ENCODE peak calls at places on chromosomes 12 and 14, in eight cellular contexts. R is transverse colon, V is breast epithelium, O is GM12891, K is GM23338, X is esophagus muscularis mucosa, M is suprapubic skin, W is endothelial cell of umbilical vein. Y is an unnamed sample.

GRCh38 chr12:57679697-57680096 is 14.2 kb upstream of the OS9 start:
- DNase-seq in R (no peak), X (no peak), O (no peak), M (no peak), K (no peak), W (no peak), V (no peak), Y (no peak)

GRCh38 chr12:91021076-91021475 is 16.3 kb upstream of the EPYC start:
- DNase-seq in R (no peak), W (peak; percentile 4), X (no peak), V (no peak), O (no peak), K (no peak), M (no peak), Y (no peak)

GRCh38 chr12:57610553-57611115 is 601 bp upstream of the ARHGEF25 start:
- DNase-seq in M (no peak), X (no peak), V (peak; percentile 61), R (peak; percentile 59), W (no peak), O (no peak), K (peak; percentile 51), Y (no peak)

GRCh38 chr12:53208877-53209463 is 1.9 kb upstream of the ITGB7 start:
- DNase-seq in W (no peak), X (no peak), V (no peak), K (peak; percentile 28), O (peak; percentile 64), M (peak; percentile 49), R (no peak), Y (peak; percentile 66)

GRCh38 chr14:95516554-95517209 is at the start of gene SYNE3:
- DNase-seq in V (no peak), O (peak; percentile 71), M (peak; percentile 80), R (peak; percentile 81), K (peak; percentile 53), W (no peak), X (no peak), Y (peak; percentile 73)

GRCh38 chr12:94769746-94770396 is 119.5 kb upstream of the TMCC3 start:
- DNase-seq in V (no peak), M (no peak), X (no peak), O (no peak), K (no peak), W (no peak), R (no peak), Y (no peak)

GRCh38 chr12:113409462-113410124 is 5.9 kb upstream of the SDS start:
- DNase-seq in M (no peak), X (no peak), O (no peak), W (no peak), V (no peak), K (no peak), R (no peak), Y (no peak)

GRCh38 chr14:56805201-56805991 is 4.9 kb downstream of the OTX2 start:
- DNase-seq in W (no peak), K (peak; percentile 96), V (no peak), O (no peak), M (no peak), R (no peak), X (no peak), Y (no peak)

GRCh38 chr12:51439330-51439729 is 14.7 kb downstream of the SLC4A8 start:
- DNase-seq in K (no peak), R (no peak), W (no peak), V (no peak), M (no peak), O (no peak), X (no peak), Y (no peak)

GRCh38 chr12:102685841-102686240 is 205.5 kb upstream of the IGF1 start:
- DNase-seq in V (no peak), X (no peak), W (no peak), O (no peak), R (no peak), M (no peak), K (no peak), Y (no peak)

GRCh38 chr12:94954029-94954685 is 49.3 kb downstream of the NDUFA12 start:
- DNase-seq in X (no peak), R (peak; percentile 54), V (no peak), O (no peak), K (no peak), M (no peak), W (peak; percentile 30), Y (no peak)

GRCh38 chr12:75177997-75178396 is 31.6 kb downstream of the KCNC2 start:
- DNase-seq in V (no peak), M (no peak), R (no peak), X (no peak), W (peak; percentile 58), K (no peak), O (no peak), Y (no peak)

GRCh38 chr12:24488091-24488596 is 460.8 kb downstream of the BCAT1 start:
- DNase-seq in M (no peak), X (no peak), R (no peak), K (no peak), V (no peak), O (no peak), W (no peak), Y (no peak)

GRCh38 chr12:54917001-54917488 is 62.7 kb downstream of the MUCL1 start:
- DNase-seq in O (no peak), M (no peak), V (no peak), W (no peak), K (peak; percentile 19), X (no peak), R (no peak), Y (no peak)

GRCh38 chr14:64745511-64746041 is 41.4 kb downstream of the PLEKHG3 start:
- DNase-seq in O (no peak), W (no peak), R (no peak), K (peak; percentile 52), M (no peak), V (no peak), X (no peak), Y (no peak)

GRCh38 chr12:49059385-49060232 is 985 bp downstream of the KMT2D start:
- DNase-seq in V (no peak), O (peak; percentile 24), K (peak; percentile 70), R (peak; percentile 26), M (no peak), X (no peak), W (peak; percentile 23), Y (no peak)

GRCh38 chr14:77094672-77095284 is 3.3 kb upstream of the CIPC start:
- DNase-seq in M (peak; percentile 84), W (peak; percentile 82), R (peak; percentile 86), V (peak; percentile 71), O (no peak), K (peak; percentile 96), X (no peak), Y (peak; percentile 29)

GRCh38 chr12:128818065-128819022 is 5.4 kb downstream of the SLC15A4 start:
- DNase-seq in W (no peak), R (no peak), O (no peak), M (peak; percentile 48), K (no peak), X (no peak), V (no peak), Y (no peak)

GRCh38 chr12:122870867-122871664 is 24.9 kb downstream of the VPS37B start:
- DNase-seq in O (no peak), M (no peak), X (no peak), K (no peak), W (peak; percentile 87), R (peak; percentile 53), V (peak; percentile 63), Y (no peak)

GRCh38 chr14:29321646-29322045 is 555.1 kb downstream of the FOXG1 start:
- DNase-seq in V (no peak), M (no peak), X (no peak), R (no peak), K (no peak), O (no peak), W (no peak), Y (no peak)

GRCh38 chr12:96912943-96913342 is 5.9 kb downstream of the NEDD1 start:
- DNase-seq in K (no peak), W (no peak), M (no peak), O (no peak), X (no peak), V (no peak), R (no peak), Y (no peak)

DNA sequence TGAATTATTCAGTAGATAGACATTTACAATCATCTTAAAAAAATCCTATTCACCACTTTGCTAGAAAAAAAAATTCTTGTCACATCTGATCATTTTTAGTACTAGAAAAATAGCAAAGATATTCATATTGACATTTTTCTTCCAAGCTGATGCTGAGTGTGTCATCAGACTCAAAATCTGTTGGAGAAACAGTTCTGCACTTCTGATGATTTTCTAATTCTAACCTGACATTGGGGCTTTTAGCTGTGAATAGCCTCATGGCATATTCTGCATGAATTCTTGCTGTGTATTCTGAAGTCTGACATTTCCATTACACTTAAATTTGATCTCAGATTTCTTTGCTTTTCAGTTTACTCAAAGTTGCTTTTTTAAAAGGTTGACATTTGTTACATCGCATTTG is 150.1 kb downstream of the PIK3C2G start:
- DNase-seq in X (no peak), R (no peak), O (no peak), M (no peak), V (no peak), W (no peak), K (no peak), Y (no peak)
- TF ChIP-seq POLR2AphosphoS5 in X (no peak), R (no peak), O (no peak), M (no peak), V (no peak), W (no peak), K (no peak), Y (no peak)

GRCh38 chr12:2586159-2587035 is 208.4 kb upstream of the FKBP4 start:
- DNase-seq in O (no peak), R (no peak), X (no peak), M (peak; percentile 10), K (peak; percentile 44), V (no peak), W (no peak), Y (no peak)
- TF ChIP-seq POLR2AphosphoS5 in O (no peak), R (no peak), X (no peak), M (no peak), K (no peak), V (no peak), W (no peak), Y (no peak)

GRCh38 chr14:59090572-59090971 is 97.9 kb upstream of the DAAM1 start:
- DNase-seq in K (no peak), V (no peak), W (no peak), X (no peak), M (no peak), O (no peak), R (no peak), Y (no peak)
- TF ChIP-seq POLR2AphosphoS5 in K (no peak), V (no peak), W (no peak), X (no peak), M (no peak), O (no peak), R (no peak), Y (no peak)

GRCh38 chr12:5317556-5317955 is 114.4 kb upstream of the NTF3 start:
- DNase-seq in K (no peak), R (no peak), M (no peak), W (no peak), X (no peak), O (no peak), V (no peak), Y (no peak)

DNA sequence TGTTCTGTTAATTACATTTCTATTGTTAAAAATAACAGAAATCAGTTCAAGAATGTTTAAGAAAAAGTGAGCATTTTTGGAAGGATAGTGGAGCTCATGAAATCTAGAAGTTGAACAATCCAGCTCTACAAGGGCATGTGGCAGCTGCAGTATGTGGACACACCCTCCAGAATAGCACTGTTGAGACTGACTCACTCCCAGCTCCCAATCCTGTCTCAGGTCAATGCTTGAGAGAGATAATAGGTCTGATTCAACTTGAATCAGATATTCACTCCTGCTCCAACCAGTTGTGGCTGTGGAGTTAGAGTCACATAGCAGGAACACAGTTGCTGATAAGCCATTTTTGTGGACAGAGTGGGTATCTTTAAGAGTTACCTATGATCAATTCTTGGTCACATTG is 113.0 kb upstream of the NTF3 start:
- DNase-seq in X (no peak), O (no peak), R (peak; percentile 34), W (no peak), M (no peak), K (no peak), V (no peak), Y (no peak)
- TF ChIP-seq POLR2AphosphoS5 in X (no peak), O (no peak), R (no peak), W (no peak), M (no peak), K (no peak), V (no peak), Y (no peak)